ENCODE peak calls at places on chromosomes 7 and 10, in six cellular contexts. J, H, Q, R, M and T are unnamed samples.

GRCh38 chr10:12602557-12602956 is 253.2 kb downstream of the CAMK1D start:
- DNase-seq in R (no peak), Q (no peak), H (no peak), J (no peak), M (no peak), T (no peak)

GRCh38 chr7:14242186-14242585 is 252.7 kb upstream of the ETV1 start:
- DNase-seq in M (no peak), Q (no peak), R (no peak), H (no peak), J (no peak), T (no peak)

GRCh38 chr10:36448760-36449681 is 676.4 kb upstream of the ANKRD30A start:
- DNase-seq in Q (peak; percentile 21), M (no peak), J (no peak), R (no peak), H (no peak), T (peak; percentile 73)

GRCh38 chr7:149690688-149691446 is 82.5 kb downstream of the ZNF467 start:
- DNase-seq in Q (peak; percentile 75), R (peak; percentile 76), J (peak; percentile 70), H (peak; percentile 82), M (no peak), T (peak; percentile 3)

GRCh38 chr7:56105508-56105907 is 768 bp downstream of the CHCHD2 start:
- DNase-seq in R (peak; percentile 79), Q (peak; percentile 84), J (no peak), M (peak; percentile 20), H (no peak), T (peak; percentile 69)

GRCh38 chr10:118832242-118832651 is 77.5 kb upstream of the CACUL1 start:
- DNase-seq in H (no peak), J (peak; percentile 69), M (peak; percentile 80), R (peak; percentile 36), Q (peak; percentile 24), T (peak; percentile 15)

GRCh38 chr10:70478191-70479160 is at the start of gene PALD1:
- DNase-seq in Q (peak; percentile 33), R (peak; percentile 64), M (peak; percentile 87), H (peak; percentile 87), J (peak; percentile 82), T (peak; percentile 46)

GRCh38 chr7:48360574-48360973 is 189.3 kb downstream of the ABCA13 start:
- DNase-seq in R (peak; percentile 20), J (no peak), M (no peak), H (no peak), Q (peak; percentile 53), T (no peak)

GRCh38 chr7:101625076-101625914 is 3.8 kb downstream of the MYL10 start:
- DNase-seq in H (no peak), M (no peak), J (no peak), R (peak; percentile 29), Q (no peak), T (no peak)

GRCh38 chr10:44628921-44629320 is 244.0 kb upstream of the CXCL12 start:
- DNase-seq in Q (peak; percentile 89), J (no peak), H (peak; percentile 11), R (peak; percentile 72), M (no peak), T (no peak)

GRCh38 chr10:67788028-67788886 is 49.7 kb downstream of the DNAJC12 start:
- DNase-seq in Q (peak; percentile 25), J (peak; percentile 87), R (peak; percentile 41), M (peak; percentile 82), H (peak; percentile 89), T (peak; percentile 26)

GRCh38 chr7:95865716-95866371 is 93.5 kb downstream of the DYNC1I1 start:
- DNase-seq in M (no peak), H (no peak), Q (peak; percentile 31), R (no peak), J (no peak), T (peak; percentile 43)

GRCh38 chr7:34124765-34125164 is 219.4 kb downstream of the BMPER start:
- DNase-seq in H (no peak), J (no peak), M (no peak), Q (no peak), R (no peak), T (no peak)

GRCh38 chr7:86932038-86932512 is 127.4 kb downstream of the ELAPOR2 start:
- DNase-seq in M (no peak), Q (peak; percentile 90), J (no peak), R (peak; percentile 38), H (no peak), T (peak; percentile 77)

GRCh38 chr10:97117372-97117771 is 68.4 kb downstream of the SLIT1 start:
- DNase-seq in H (no peak), Q (peak; percentile 5), R (no peak), J (no peak), M (no peak), T (peak; percentile 17)

GRCh38 chr10:49538381-49539319 is at the start of gene ERCC6:
- DNase-seq in R (peak; percentile 98), M (peak; percentile 99), Q (peak; percentile 97), H (peak; percentile 98), J (peak; percentile 99), T (peak; percentile 99)

GRCh38 chr7:148982596-148983219 is 45.6 kb downstream of the PDIA4 start:
- DNase-seq in R (peak; percentile 40), H (peak; percentile 23), Q (peak; percentile 63), M (no peak), J (peak; percentile 41), T (peak; percentile 39)

GRCh38 chr10:94803307-94803706 is 40.8 kb downstream of the CYP2C19 start:
- DNase-seq in M (no peak), J (no peak), R (no peak), H (no peak), Q (no peak), T (no peak)

GRCh38 chr10:58531084-58531695 is 18.5 kb downstream of the BICC1 start:
- DNase-seq in J (no peak), Q (peak; percentile 76), H (peak; percentile 33), R (peak; percentile 77), M (no peak), T (peak; percentile 68)

GRCh38 chr7:8499128-8499527 is 65.7 kb downstream of the NXPH1 start:
- DNase-seq in Q (no peak), H (no peak), J (no peak), M (no peak), R (no peak), T (no peak)

GRCh38 chr7:73703985-73704639 is 15.4 kb downstream of the STX1A start:
- DNase-seq in H (peak; percentile 95), M (no peak), R (no peak), Q (peak; percentile 65), J (peak; percentile 73), T (no peak)

GRCh38 chr10:11789294-11789693 is 33.9 kb upstream of the PROSER2 start:
- DNase-seq in J (no peak), Q (no peak), R (no peak), H (no peak), M (no peak), T (no peak)

GRCh38 chr10:117221156-117221711 is 19.7 kb upstream of the SLC18A2 start:
- DNase-seq in R (peak; percentile 8), M (no peak), Q (no peak), J (peak; percentile 20), H (no peak), T (no peak)

GRCh38 chr7:1197997-1198632 is 34.6 kb upstream of the UNCX start:
- DNase-seq in J (no peak), H (no peak), R (peak; percentile 90), M (no peak), Q (peak; percentile 78), T (no peak)

GRCh38 chr10:7475046-7475860 is 64.4 kb upstream of the SFMBT2 start:
- DNase-seq in J (peak; percentile 63), M (peak; percentile 72), Q (peak; percentile 6), R (no peak), H (no peak), T (no peak)